ENCODE peak calls at places on chromosomes 5 and 9, in eight cellular contexts. Z, X, A, F, G, J, T and P are unnamed samples.

GRCh38 chr5:329106-329757 is 7.7 kb downstream of the AHRR start:
- DNase-seq in Z (no peak), X (no peak), A (no peak), F (no peak), G (no peak), J (no peak), T (no peak), P (no peak)

GRCh38 chr5:39197556-39197955 is 21.8 kb downstream of the FYB1 start:
- DNase-seq in Z (no peak), X (no peak), A (no peak), F (no peak), G (no peak), J (no peak), T (no peak), P (no peak)

GRCh38 chr9:93675336-93676150 is 99.2 kb downstream of the PHF2 start:
- DNase-seq in Z (no peak), X (peak; percentile 59), A (no peak), F (no peak), G (no peak), J (no peak), T (no peak), P (peak; percentile 23)

GRCh38 chr5:10030219-10030831 is 219.4 kb downstream of the ATPSCKMT start:
- DNase-seq in Z (no peak), X (no peak), A (peak; percentile 53), F (peak; percentile 39), G (peak; percentile 38), J (peak; percentile 59), T (peak; percentile 27), P (peak; percentile 88)

GRCh38 chr5:97455996-97456395 is 272.9 kb upstream of the RIOK2 start:
- DNase-seq in Z (no peak), X (no peak), A (no peak), F (no peak), G (no peak), J (no peak), T (no peak), P (no peak)

GRCh38 chr5:81171769-81172168 is 61.4 kb upstream of the CKMT2 start:
- DNase-seq in Z (no peak), X (no peak), A (no peak), F (no peak), G (no peak), J (no peak), T (no peak), P (no peak)

GRCh38 chr5:39948867-39949468 is 524.2 kb upstream of the DAB2 start:
- DNase-seq in Z (peak; percentile 75), X (no peak), A (peak; percentile 71), F (peak; percentile 88), G (peak; percentile 76), J (peak; percentile 85), T (peak; percentile 55), P (peak; percentile 59)

GRCh38 chr9:128005938-128006337 is 25.1 kb upstream of the EEIG1 start:
- DNase-seq in Z (no peak), X (no peak), A (no peak), F (no peak), G (peak; percentile 92), J (peak; percentile 13), T (no peak), P (no peak)

GRCh38 chr5:172223901-172224873 is 30.2 kb downstream of the EFCAB9 start:
- DNase-seq in Z (peak; percentile 76), X (no peak), A (no peak), F (no peak), G (no peak), J (peak; percentile 56), T (no peak), P (no peak)

GRCh38 chr5:140042551-140043507 is at the start of gene NRG2:
- DNase-seq in Z (peak; percentile 60), X (peak; percentile 82), A (peak; percentile 22), F (peak; percentile 86), G (peak; percentile 61), J (peak; percentile 92), T (peak; percentile 69), P (peak; percentile 94)

GRCh38 chr9:77582572-77583365 is 65.4 kb downstream of the GNA14 start:
- DNase-seq in Z (no peak), X (no peak), A (no peak), F (no peak), G (no peak), J (no peak), T (no peak), P (no peak)

GRCh38 chr5:91058575-91058974 is 324.5 kb downstream of the ARRDC3 start:
- DNase-seq in Z (no peak), X (no peak), A (no peak), F (no peak), G (no peak), J (no peak), T (no peak), P (no peak)

GRCh38 chr9:119252671-119253299 is 116.5 kb downstream of the BRINP1 start:
- DNase-seq in Z (no peak), X (no peak), A (no peak), F (peak; percentile 47), G (no peak), J (peak; percentile 54), T (peak; percentile 27), P (peak; percentile 61)

GRCh38 chr5:56279979-56280378 is 46.8 kb upstream of the ANKRD55 start:
- DNase-seq in Z (no peak), X (no peak), A (peak; percentile 57), F (no peak), G (peak; percentile 23), J (no peak), T (no peak), P (no peak)

GRCh38 chr9:75993434-75993833 is 103.0 kb downstream of the PCSK5 start:
- DNase-seq in Z (no peak), X (no peak), A (peak; percentile 40), F (no peak), G (peak; percentile 27), J (no peak), T (no peak), P (no peak)

GRCh38 chr9:130042406-130042930 is 521 bp downstream of the FNBP1 start:
- DNase-seq in Z (peak; percentile 18), X (peak; percentile 74), A (no peak), F (peak; percentile 56), G (no peak), J (peak; percentile 76), T (peak; percentile 9), P (no peak)

GRCh38 chr9:129761293-129761900 is 8.6 kb upstream of the PTGES start:
- DNase-seq in Z (no peak), X (no peak), A (peak; percentile 60), F (no peak), G (peak; percentile 99), J (no peak), T (no peak), P (no peak)

GRCh38 chr9:21830589-21830988 is 28.2 kb downstream of the MTAP start:
- DNase-seq in Z (no peak), X (no peak), A (no peak), F (no peak), G (no peak), J (no peak), T (no peak), P (no peak)

DNA sequence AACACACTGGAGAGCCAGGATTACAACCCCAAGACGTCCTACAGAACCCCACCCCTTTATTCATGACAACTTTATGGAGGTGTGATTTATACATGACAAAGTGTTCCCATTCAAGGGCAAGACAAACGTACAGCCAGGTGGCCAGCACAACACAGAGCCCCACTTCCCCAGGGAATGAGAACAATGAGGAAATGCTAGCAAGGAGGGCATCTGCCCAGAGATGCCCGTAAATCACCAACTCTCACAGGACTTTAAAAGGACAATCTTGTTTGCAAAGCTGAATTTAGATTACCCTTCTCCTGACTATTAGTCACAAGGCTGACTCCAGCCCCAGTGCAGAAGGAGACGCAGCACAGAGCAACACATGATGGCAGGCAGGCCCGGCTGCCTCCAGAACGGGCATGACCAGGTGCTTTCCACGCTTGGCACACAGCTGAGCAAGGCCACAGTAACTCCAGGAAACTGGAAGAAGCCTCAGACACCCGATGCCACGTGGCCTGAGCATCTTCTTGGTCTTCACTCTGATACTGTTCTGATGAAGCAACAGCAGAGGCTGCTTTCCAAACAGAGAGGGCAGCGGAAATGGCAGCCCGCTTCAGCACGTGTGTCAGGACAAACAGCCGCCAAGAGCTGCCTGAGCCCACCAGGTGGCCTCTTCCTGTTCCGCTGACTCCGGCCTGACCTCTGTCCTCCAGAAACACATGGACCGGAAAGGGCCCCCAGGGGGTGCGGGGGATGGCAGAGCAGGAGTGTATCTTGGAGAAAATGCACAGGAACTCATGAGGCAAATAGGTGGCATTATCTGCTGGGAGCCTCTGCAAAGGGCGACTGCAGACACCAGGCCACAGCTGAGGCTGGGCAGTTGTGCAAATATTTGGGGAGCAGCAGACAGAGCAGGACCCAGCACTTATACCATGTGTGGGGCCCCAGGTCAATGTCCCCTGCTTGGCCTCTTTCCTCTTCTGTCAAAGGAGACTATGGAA is 51.3 kb downstream of the ROR2 start:
- DNase-seq in Z (no peak), X (no peak), A (peak; percentile 18), F (no peak), G (peak; percentile 82), J (peak; percentile 38), T (no peak), P (peak; percentile 77)
- H3K27ac ChIP-seq in Z (no peak overlapping the region), X (no peak overlapping the region), A (no peak overlapping the region), F (peak overlapping the region; percentile 79), G (peak overlapping the region; percentile 77), J (no peak overlapping the region), T (no peak overlapping the region), P (peak overlapping the region; percentile 7)

GRCh38 chr9:131042666-131043065 is 33.7 kb downstream of the LAMC3 start:
- DNase-seq in Z (no peak), X (no peak), A (no peak), F (no peak), G (no peak), J (no peak), T (no peak), P (no peak)

GRCh38 chr9:131046093-131046380 is 37.1 kb downstream of the LAMC3 start:
- DNase-seq in Z (no peak), X (no peak), A (no peak), F (no peak), G (peak; percentile 24), J (no peak), T (no peak), P (no peak)

GRCh38 chr9:131043097-131043496 is 34.1 kb downstream of the LAMC3 start:
- DNase-seq in Z (no peak), X (no peak), A (no peak), F (no peak), G (peak; percentile 58), J (no peak), T (no peak), P (no peak)

GRCh38 chr9:131045300-131046092 is 36.5 kb downstream of the LAMC3 start:
- DNase-seq in Z (no peak), X (no peak), A (no peak), F (no peak), G (no peak), J (no peak), T (no peak), P (no peak)

GRCh38 chr9:131043646-131044045 is 34.7 kb downstream of the LAMC3 start:
- DNase-seq in Z (no peak), X (no peak), A (no peak), F (no peak), G (no peak), J (no peak), T (no peak), P (no peak)
- H3K27ac ChIP-seq in Z (no peak overlapping the region), X (no peak overlapping the region), A (no peak overlapping the region), F (peak overlapping the region; percentile 37), G (no peak overlapping the region), J (no peak overlapping the region), T (no peak overlapping the region), P (no peak overlapping the region)

GRCh38 chr9:112446518-112446917 is 40.1 kb upstream of the KIAA1958 start:
- DNase-seq in Z (no peak), X (no peak), A (no peak), F (no peak), G (no peak), J (no peak), T (no peak), P (no peak)
- H3K27ac ChIP-seq in Z (peak overlapping the region; percentile 60), X (peak overlapping the region; percentile 62), A (no peak overlapping the region), F (no peak overlapping the region), G (no peak overlapping the region), J (no peak overlapping the region), T (no peak overlapping the region), P (no peak overlapping the region)

GRCh38 chr5:103764403-103764802 is 201.8 kb upstream of the NUDT12 start:
- DNase-seq in Z (no peak), X (no peak), A (no peak), F (no peak), G (no peak), J (no peak), T (no peak), P (no peak)
- H3K27ac ChIP-seq in Z (no peak overlapping the region), X (no peak overlapping the region), A (no peak overlapping the region), F (no peak overlapping the region), G (no peak overlapping the region), J (no peak overlapping the region), T (no peak overlapping the region), P (no peak overlapping the region)